ENCODE peak calls at places on chromosome 14, in eight cellular contexts. One of them, this sample, is unnamed.

GRCh38 chr14:74945852-74946658 is 9.3 kb downstream of the PGF start:
- DNase-seq in nucleus accumbens: peak
- DNase-seq in T-helper 9 cell: peak
- DNase-seq in substantia nigra: peak
- DNase-seq in mucosa of descending colon: peak
- DNase-seq in C1 segment of cervical spinal cord: peak
- DNase-seq in HTR-8/SVneo: peak
- DNase-seq in posterior cingulate gyrus: peak
- DNase-seq in this sample: peak

GRCh38 chr14:105015905-105016304 is 5.0 kb downstream of the CDCA4 start:
- DNase-seq in nucleus accumbens: no peak
- DNase-seq in T-helper 9 cell: no peak
- DNase-seq in substantia nigra: no peak
- DNase-seq in mucosa of descending colon: no peak
- DNase-seq in C1 segment of cervical spinal cord: no peak
- DNase-seq in HTR-8/SVneo: no peak
- DNase-seq in posterior cingulate gyrus: no peak
- DNase-seq in this sample: no peak

GRCh38 chr14:78835052-78835451 is 664.9 kb downstream of the NRXN3 start:
- DNase-seq in nucleus accumbens: no peak
- DNase-seq in T-helper 9 cell: no peak
- DNase-seq in substantia nigra: no peak
- DNase-seq in mucosa of descending colon: no peak
- DNase-seq in C1 segment of cervical spinal cord: no peak
- DNase-seq in HTR-8/SVneo: no peak
- DNase-seq in posterior cingulate gyrus: peak
- DNase-seq in this sample: peak

GRCh38 chr14:59236195-59236594 is 47.7 kb downstream of the DAAM1 start:
- DNase-seq in nucleus accumbens: no peak
- DNase-seq in T-helper 9 cell: no peak
- DNase-seq in substantia nigra: no peak
- DNase-seq in mucosa of descending colon: no peak
- DNase-seq in C1 segment of cervical spinal cord: no peak
- DNase-seq in HTR-8/SVneo: no peak
- DNase-seq in posterior cingulate gyrus: no peak
- DNase-seq in this sample: no peak

GRCh38 chr14:77843155-77843554 is 43.2 kb downstream of the ADCK1 start:
- DNase-seq in nucleus accumbens: no peak
- DNase-seq in T-helper 9 cell: no peak
- DNase-seq in substantia nigra: no peak
- DNase-seq in mucosa of descending colon: no peak
- DNase-seq in C1 segment of cervical spinal cord: no peak
- DNase-seq in HTR-8/SVneo: no peak
- DNase-seq in posterior cingulate gyrus: no peak
- DNase-seq in this sample: no peak

GRCh38 chr14:78840898-78841297 is 670.7 kb downstream of the NRXN3 start:
- DNase-seq in nucleus accumbens: no peak
- DNase-seq in T-helper 9 cell: no peak
- DNase-seq in substantia nigra: no peak
- DNase-seq in mucosa of descending colon: no peak
- DNase-seq in C1 segment of cervical spinal cord: no peak
- DNase-seq in HTR-8/SVneo: no peak
- DNase-seq in posterior cingulate gyrus: no peak
- DNase-seq in this sample: no peak

GRCh38 chr14:22888662-22889061 is 5.6 kb downstream of the REM2 start:
- DNase-seq in nucleus accumbens: no peak
- DNase-seq in T-helper 9 cell: no peak
- DNase-seq in substantia nigra: no peak
- DNase-seq in mucosa of descending colon: no peak
- DNase-seq in C1 segment of cervical spinal cord: no peak
- DNase-seq in HTR-8/SVneo: no peak
- DNase-seq in posterior cingulate gyrus: no peak
- DNase-seq in this sample: no peak

GRCh38 chr14:96309907-96310330 is 53.2 kb downstream of the ATG2B start:
- DNase-seq in nucleus accumbens: no peak
- DNase-seq in T-helper 9 cell: no peak
- DNase-seq in substantia nigra: no peak
- DNase-seq in mucosa of descending colon: no peak
- DNase-seq in C1 segment of cervical spinal cord: no peak
- DNase-seq in HTR-8/SVneo: no peak
- DNase-seq in posterior cingulate gyrus: no peak
- DNase-seq in this sample: no peak

GRCh38 chr14:99163446-99163845 is 108.6 kb downstream of the BCL11B start:
- DNase-seq in nucleus accumbens: no peak
- DNase-seq in T-helper 9 cell: no peak
- DNase-seq in substantia nigra: no peak
- DNase-seq in mucosa of descending colon: no peak
- DNase-seq in C1 segment of cervical spinal cord: no peak
- DNase-seq in HTR-8/SVneo: no peak
- DNase-seq in posterior cingulate gyrus: no peak
- DNase-seq in this sample: no peak

GRCh38 chr14:55711171-55711811 is 131.3 kb downstream of the KTN1 start:
- DNase-seq in nucleus accumbens: no peak
- DNase-seq in T-helper 9 cell: no peak
- DNase-seq in substantia nigra: no peak
- DNase-seq in mucosa of descending colon: no peak
- DNase-seq in C1 segment of cervical spinal cord: no peak
- DNase-seq in HTR-8/SVneo: peak
- DNase-seq in posterior cingulate gyrus: no peak
- DNase-seq in this sample: no peak

This sample was measured in occipital lobe.